ENCODE peak calls at places on chromosome 1, in eight cellular contexts. M is head of caudate nucleus, I is foreskin keratinocyte, N is GM20000, D is KG1, S is progenitor cell of endocrine pancreas, Q is NCI-H2081, Y is NCI-H345. E is an unnamed sample.

GRCh38 chr1:236812334-236813030 is 17.4 kb downstream of the MTR start:
- DNase-seq in M (no peak), I (no peak), N (no peak), D (no peak), S (no peak), Q (no peak), Y (no peak), E (no peak)

GRCh38 chr1:84077476-84078107 is 66.5 kb upstream of the PRKACB start:
- DNase-seq in M (peak; percentile 88), I (no peak), N (peak; percentile 96), D (peak; percentile 75), S (peak; percentile 72), Q (peak; percentile 88), Y (peak; percentile 92), E (no peak)

GRCh38 chr1:164794310-164794709 is 235.3 kb downstream of the PBX1 start:
- DNase-seq in M (no peak), I (peak; percentile 54), N (no peak), D (no peak), S (no peak), Q (no peak), Y (no peak), E (no peak)

GRCh38 chr1:22184892-22185612 is 42.2 kb upstream of the WNT4 start:
- DNase-seq in M (no peak), I (peak; percentile 39), N (no peak), D (no peak), S (peak; percentile 20), Q (peak; percentile 95), Y (peak; percentile 83), E (no peak)

GRCh38 chr1:36151845-36152203 is 2.5 kb upstream of the TRAPPC3 start:
- DNase-seq in M (no peak), I (no peak), N (no peak), D (no peak), S (no peak), Q (no peak), Y (no peak), E (no peak)

GRCh38 chr1:5597991-5598823 is 394.0 kb downstream of the NPHP4 start:
- DNase-seq in M (no peak), I (no peak), N (no peak), D (no peak), S (no peak), Q (no peak), Y (peak; percentile 15), E (no peak)

GRCh38 chr1:146034976-146035469 is 13.5 kb upstream of the HJV start:
- DNase-seq in M (no peak), I (no peak), N (no peak), D (no peak), S (no peak), Q (no peak), Y (no peak), E (peak; percentile 38)

GRCh38 chr1:118984086-118984989 is 3.8 kb downstream of the TBX15 start:
- DNase-seq in M (no peak), I (no peak), N (peak; percentile 26), D (no peak), S (no peak), Q (no peak), Y (no peak), E (no peak)

GRCh38 chr1:221310180-221310579 is 430.9 kb downstream of the HLX start:
- DNase-seq in M (no peak), I (no peak), N (no peak), D (no peak), S (no peak), Q (peak; percentile 62), Y (peak; percentile 69), E (no peak)

GRCh38 chr1:76425104-76425842 is 350.7 kb downstream of the ST6GALNAC3 start:
- DNase-seq in M (no peak), I (no peak), N (peak; percentile 4), D (no peak), S (no peak), Q (no peak), Y (no peak), E (no peak)

GRCh38 chr1:174736831-174737230 is 262.9 kb upstream of the CACYBP start:
- DNase-seq in M (no peak), I (no peak), N (no peak), D (no peak), S (no peak), Q (no peak), Y (no peak), E (no peak)

GRCh38 chr1:113652773-113653172 is 106.5 kb downstream of the PHTF1 start:
- DNase-seq in M (no peak), I (peak; percentile 86), N (no peak), D (no peak), S (no peak), Q (no peak), Y (no peak), E (no peak)

GRCh38 chr1:183235503-183235902 is 49.4 kb downstream of the LAMC2 start:
- DNase-seq in M (no peak), I (no peak), N (no peak), D (no peak), S (no peak), Q (no peak), Y (no peak), E (no peak)

GRCh38 chr1:195019385-195019784 is 1588.9 kb downstream of the KCNT2 start:
- DNase-seq in M (no peak), I (no peak), N (no peak), D (no peak), S (no peak), Q (no peak), Y (no peak), E (no peak)

GRCh38 chr1:155729031-155729898 is 40.4 kb downstream of the DAP3 start:
- DNase-seq in M (peak; percentile 68), I (peak; percentile 27), N (peak; percentile 19), D (no peak), S (peak; percentile 24), Q (peak; percentile 46), Y (peak; percentile 44), E (peak; percentile 52)

GRCh38 chr1:243885806-243886205 is 35.8 kb upstream of the AKT3 start:
- DNase-seq in M (no peak), I (no peak), N (no peak), D (no peak), S (no peak), Q (no peak), Y (no peak), E (no peak)

GRCh38 chr1:40662864-40663263 is 2.6 kb downstream of the RIMS3 start:
- DNase-seq in M (no peak), I (peak; percentile 43), N (peak; percentile 13), D (no peak), S (no peak), Q (no peak), Y (no peak), E (no peak)

GRCh38 chr1:68600049-68600661 is 103.3 kb upstream of the DEPDC1 start:
- DNase-seq in M (no peak), I (no peak), N (peak; percentile 7), D (no peak), S (no peak), Q (peak; percentile 2), Y (peak; percentile 45), E (peak; percentile 13)

GRCh38 chr1:153565529-153566374 is at the start of gene S100A2:
- DNase-seq in M (no peak), I (peak; percentile 98), N (no peak), D (peak; percentile 58), S (no peak), Q (no peak), Y (peak; percentile 97), E (peak; percentile 28)

GRCh38 chr1:17439250-17440073 is at the start of gene RCC2:
- DNase-seq in M (peak; percentile 77), I (peak; percentile 56), N (peak; percentile 96), D (peak; percentile 63), S (peak; percentile 52), Q (peak; percentile 65), Y (peak; percentile 81), E (peak; percentile 53)

GRCh38 chr1:228494970-228495853 is 8.0 kb downstream of the RNF187 start:
- DNase-seq in M (no peak), I (no peak), N (no peak), D (no peak), S (no peak), Q (no peak), Y (no peak), E (no peak)

GRCh38 chr1:53629101-53629691 is 109.8 kb downstream of the GLIS1 start:
- DNase-seq in M (no peak), I (no peak), N (no peak), D (no peak), S (peak; percentile 6), Q (no peak), Y (no peak), E (no peak)

E was measured in AML-193.